ENCODE peak calls at places on chromosomes 6 and 20, in six cellular contexts. Z, F, J, C, E and G are unnamed samples.

GRCh38 chr20:47610247-47610944 is 108.7 kb downstream of the NCOA3 start:
- DNase-seq in Z (no peak), F (peak; percentile 50), J (peak; percentile 85), C (peak; percentile 57), E (peak; percentile 81), G (peak; percentile 69)

GRCh38 chr6:45923831-45924391 is 91.7 kb downstream of the CLIC5 start:
- DNase-seq in Z (no peak), F (no peak), J (no peak), C (no peak), E (peak; percentile 74), G (no peak)

GRCh38 chr6:14876778-14877613 is 368.9 kb upstream of the JARID2 start:
- DNase-seq in Z (no peak), F (peak; percentile 34), J (peak; percentile 80), C (no peak), E (peak; percentile 79), G (peak; percentile 89)

GRCh38 chr6:35694462-35694861 is 5.7 kb upstream of the FKBP5 start:
- DNase-seq in Z (no peak), F (no peak), J (no peak), C (no peak), E (peak; percentile 62), G (no peak)

GRCh38 chr6:25449774-25450173 is 170.6 kb downstream of the CARMIL1 start:
- DNase-seq in Z (no peak), F (no peak), J (no peak), C (no peak), E (no peak), G (no peak)

GRCh38 chr20:7113577-7114466 is 346.3 kb downstream of the BMP2 start:
- DNase-seq in Z (peak; percentile 60), F (no peak), J (no peak), C (no peak), E (peak; percentile 59), G (peak; percentile 15)

GRCh38 chr20:48198951-48199431 is 413.7 kb upstream of the SULF2 start:
- DNase-seq in Z (no peak), F (peak; percentile 21), J (no peak), C (no peak), E (peak; percentile 61), G (peak; percentile 3)

GRCh38 chr6:117483645-117484016 is 1.2 kb downstream of the DCBLD1 start:
- DNase-seq in Z (no peak), F (no peak), J (no peak), C (no peak), E (peak; percentile 32), G (no peak)

GRCh38 chr20:32436142-32436861 is 78.2 kb downstream of the ASXL1 start:
- DNase-seq in Z (no peak), F (no peak), J (no peak), C (no peak), E (no peak), G (no peak)

GRCh38 chr20:47289989-47290388 is 66.5 kb downstream of the ZMYND8 start:
- DNase-seq in Z (no peak), F (no peak), J (no peak), C (no peak), E (no peak), G (no peak)

GRCh38 chr6:133889557-133890301 is 816 bp downstream of the TCF21 start:
- DNase-seq in Z (no peak), F (no peak), J (no peak), C (no peak), E (no peak), G (no peak)

GRCh38 chr20:1528811-1529210 is 28.7 kb downstream of the SIRPD start:
- DNase-seq in Z (no peak), F (no peak), J (no peak), C (no peak), E (peak; percentile 89), G (no peak)

GRCh38 chr20:11429168-11429567 is 488.5 kb upstream of the BTBD3 start:
- DNase-seq in Z (no peak), F (no peak), J (no peak), C (no peak), E (peak; percentile 71), G (no peak)

GRCh38 chr20:16308754-16309153 is 264.5 kb downstream of the KIF16B start:
- DNase-seq in Z (no peak), F (no peak), J (no peak), C (no peak), E (no peak), G (no peak)

GRCh38 chr6:152634773-152635172 is 2.4 kb downstream of the SYNE1 start:
- DNase-seq in Z (no peak), F (no peak), J (no peak), C (peak; percentile 64), E (no peak), G (no peak)

GRCh38 chr6:108876929-108877775 is 28.9 kb downstream of the ARMC2 start:
- DNase-seq in Z (no peak), F (peak; percentile 34), J (no peak), C (no peak), E (no peak), G (no peak)

GRCh38 chr20:43859994-43860393 is 54.7 kb upstream of the TOX2 start:
- DNase-seq in Z (no peak), F (no peak), J (no peak), C (no peak), E (no peak), G (no peak)

GRCh38 chr20:24953621-24954133 is 4.6 kb downstream of the CST7 start:
- DNase-seq in Z (peak; percentile 45), F (no peak), J (no peak), C (no peak), E (no peak), G (no peak)

GRCh38 chr20:10171864-10172751 is 46.5 kb upstream of the SNAP25 start:
- DNase-seq in Z (peak; percentile 60), F (no peak), J (no peak), C (no peak), E (peak; percentile 60), G (peak; percentile 10)

GRCh38 chr20:32116079-32116521 is 6.6 kb downstream of the TM9SF4 start:
- DNase-seq in Z (peak; percentile 9), F (no peak), J (no peak), C (no peak), E (no peak), G (no peak)

GRCh38 chr20:8481636-8482035 is 349.6 kb downstream of the PLCB1 start:
- DNase-seq in Z (no peak), F (no peak), J (no peak), C (no peak), E (no peak), G (no peak)

GRCh38 chr20:1331801-1332453 is 3.0 kb upstream of the SDCBP2 start:
- DNase-seq in Z (peak; percentile 36), F (no peak), J (no peak), C (no peak), E (no peak), G (no peak)

GRCh38 chr6:41642090-41642959 is 4.1 kb downstream of the MDFI start:
- DNase-seq in Z (no peak), F (no peak), J (no peak), C (no peak), E (no peak), G (no peak)

GRCh38 chr6:29602564-29603361 is 17.8 kb downstream of the OR2H2 start:
- DNase-seq in Z (no peak), F (no peak), J (no peak), C (no peak), E (peak; percentile 23), G (no peak)

DNA sequence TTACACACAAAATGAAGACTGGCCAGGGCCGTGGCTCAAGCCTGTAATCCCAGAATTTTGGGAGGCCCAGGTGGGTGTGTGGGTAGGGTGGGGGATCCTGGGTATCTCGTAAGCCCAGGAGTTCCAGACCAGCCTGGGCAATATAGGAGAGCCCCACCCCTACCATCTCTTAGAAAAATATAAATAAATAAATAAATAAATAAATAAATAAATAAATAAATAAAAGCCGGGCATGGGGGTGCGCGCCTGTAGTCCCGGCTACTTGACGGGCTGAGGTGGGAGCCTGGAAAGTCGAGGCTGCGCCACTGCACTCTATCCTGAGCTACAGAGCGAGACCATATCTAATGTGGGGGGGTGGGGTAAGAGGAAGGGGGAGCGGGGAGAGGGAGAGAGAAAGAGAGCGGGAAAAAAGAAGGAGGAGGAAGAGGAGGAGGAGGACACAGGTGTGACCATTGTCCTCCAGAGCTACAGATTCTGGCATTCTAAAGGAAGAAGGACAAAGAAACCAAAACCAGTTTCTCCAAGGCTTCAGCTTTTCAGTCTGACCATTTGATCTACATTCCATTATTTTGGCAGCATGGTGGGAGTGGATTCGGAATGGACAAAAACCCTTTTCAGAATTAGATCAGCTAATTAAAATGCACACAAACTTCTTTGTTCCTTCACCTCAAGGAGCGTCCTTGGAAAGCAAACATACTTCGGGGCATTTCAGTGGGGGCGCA is 616 bp upstream of the C6orf141 start:
- DNase-seq in Z (no peak), F (no peak), J (no peak), C (no peak), E (no peak), G (no peak)
- H3K4me3 ChIP-seq in Z (peak overlapping the region; percentile 52), F (peak overlapping the region; percentile 43), J (peak overlapping the region; percentile 70), C (no peak overlapping the region), E (peak overlapping the region; percentile 90), G (peak overlapping the region; percentile 68)

GRCh38 chr6:125124250-125124777 is 29.3 kb upstream of the TPD52L1 start:
- DNase-seq in Z (no peak), F (no peak), J (no peak), C (no peak), E (peak; percentile 72), G (no peak)
- TF ChIP-seq CTCF in Z (no peak), F (no peak), J (no peak), C (no peak), E (no peak), G (no peak)

DNA sequence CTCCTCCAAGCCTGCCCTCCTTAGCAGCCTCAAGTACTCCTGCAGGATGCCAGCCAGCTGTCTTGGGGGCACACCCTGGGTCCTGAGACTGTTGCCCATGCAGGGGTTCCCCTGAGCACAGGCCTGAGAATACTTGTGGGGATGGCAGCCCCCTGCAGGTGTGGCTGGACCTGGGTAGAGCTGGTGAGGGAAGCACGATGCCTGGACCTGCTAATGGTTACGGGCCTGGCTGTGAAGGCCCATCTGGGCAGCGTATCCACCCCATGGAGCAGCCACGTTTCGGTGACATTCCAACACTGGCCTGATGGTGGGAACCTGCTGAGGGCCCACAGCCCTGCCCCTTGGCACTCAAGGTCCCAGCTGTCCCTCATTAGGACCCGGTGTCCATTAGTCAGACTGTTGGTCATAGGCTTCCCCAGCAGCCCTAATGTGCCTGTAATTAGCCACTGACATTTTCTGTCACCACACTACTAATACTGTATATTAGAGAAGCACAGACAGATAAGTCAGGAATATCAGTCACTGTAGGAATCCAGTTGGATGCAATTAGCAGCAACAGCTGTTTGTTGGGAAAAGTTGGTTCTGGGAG is 20.3 kb downstream of the CCDC167 start:
- DNase-seq in Z (no peak), F (no peak), J (no peak), C (no peak), E (no peak), G (no peak)
- H3K4me3 ChIP-seq in Z (no peak overlapping the region), F (no peak overlapping the region), J (no peak overlapping the region), C (no peak overlapping the region), E (no peak overlapping the region), G (no peak overlapping the region)

GRCh38 chr6:34062815-34063214 is 83.1 kb downstream of the GRM4 start:
- DNase-seq in Z (no peak), F (no peak), J (no peak), C (no peak), E (no peak), G (no peak)
- TF ChIP-seq CTCF in Z (no peak), F (no peak), J (peak; percentile 7), C (no peak), E (peak; percentile 39), G (peak; percentile 12)

GRCh38 chr20:52840041-52840440 is 132.1 kb upstream of the TSHZ2 start:
- DNase-seq in Z (no peak), F (no peak), J (no peak), C (no peak), E (no peak), G (no peak)

GRCh38 chr20:52833901-52834300 is 138.3 kb upstream of the TSHZ2 start:
- DNase-seq in Z (no peak), F (no peak), J (no peak), C (no peak), E (no peak), G (no peak)

GRCh38 chr20:52838510-52839241 is 133.5 kb upstream of the TSHZ2 start:
- DNase-seq in Z (no peak), F (no peak), J (no peak), C (no peak), E (no peak), G (no peak)
- H3K4me3 ChIP-seq in Z (no peak overlapping the region), F (no peak overlapping the region), J (no peak overlapping the region), C (no peak overlapping the region), E (no peak overlapping the region), G (no peak overlapping the region)